ENCODE peak calls at places on chromosomes 7 and 10, in four cellular contexts. O is H9, Y is H1, K is mesendoderm. X is an unnamed sample.

GRCh38 chr7:95342029-95342428 is 17.7 kb upstream of the PON1 start:
- DNase-seq in O (no peak), Y (no peak), K (no peak), X (no peak)

GRCh38 chr7:152522551-152522950 is 86.7 kb upstream of the KMT2C start:
- DNase-seq in O (no peak), Y (no peak), K (no peak), X (no peak)

GRCh38 chr10:5317547-5318107 is 47.1 kb upstream of the UCN3 start:
- DNase-seq in O (no peak), Y (no peak), K (peak), X (peak)

GRCh38 chr10:73774637-73775036 is 7.2 kb upstream of the CHCHD1 start:
- DNase-seq in O (no peak), Y (no peak), K (peak), X (peak)

GRCh38 chr10:32211046-32211363 is 136.0 kb downstream of the EPC1 start:
- DNase-seq in O (no peak), Y (no peak), K (no peak), X (no peak)

GRCh38 chr7:27170936-27171635 is 3.0 kb downstream of the HOXA10 start:
- DNase-seq in O (peak), Y (no peak), K (peak), X (no peak)

GRCh38 chr10:130350996-130351395 is 214.8 kb downstream of the GLRX3 start:
- DNase-seq in O (no peak), Y (no peak), K (no peak), X (no peak)

GRCh38 chr7:148982596-148983219 is 45.6 kb downstream of the PDIA4 start:
- DNase-seq in O (no peak), Y (no peak), K (peak), X (peak)

GRCh38 chr7:24788075-24788474 is 30.8 kb upstream of the GSDME start:
- DNase-seq in O (no peak), Y (no peak), K (no peak), X (no peak)

GRCh38 chr10:102433619-102434046 is 1.3 kb upstream of the CUEDC2 start:
- DNase-seq in O (no peak), Y (no peak), K (no peak), X (no peak)

GRCh38 chr7:106657085-106657991 is 3.6 kb downstream of the CCDC71L start:
- DNase-seq in O (no peak), Y (no peak), K (no peak), X (peak)

GRCh38 chr7:143069912-143070500 is 17.9 kb downstream of the OR6V1 start:
- DNase-seq in O (no peak), Y (no peak), K (peak), X (no peak)

DNA sequence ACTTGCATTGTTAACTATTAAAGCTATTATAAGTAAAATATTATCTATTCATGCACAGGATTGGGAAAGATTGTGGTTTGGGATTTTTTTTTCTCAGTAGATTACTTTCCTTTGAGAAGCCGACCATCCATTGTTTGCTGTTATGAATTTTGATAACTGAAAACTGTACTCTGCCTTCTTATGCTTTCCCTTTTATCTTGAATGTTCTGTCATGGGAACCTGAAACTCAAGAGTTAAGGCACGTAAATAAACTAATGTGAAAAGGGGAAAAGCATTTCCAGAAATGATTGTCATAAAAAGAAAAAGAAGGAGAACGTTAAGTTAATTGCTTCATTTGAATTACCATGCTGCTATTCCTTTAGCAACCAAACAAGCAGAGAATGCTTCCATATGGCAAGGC is 370.7 kb downstream of the AUTS2 start:
- DNase-seq in O (no peak), Y (no peak), K (no peak), X (no peak)
- H3K56ac ChIP-seq in O (no peak), Y (no peak), K (no peak), X (no peak)

GRCh38 chr7:107846324-107846723 is 43.3 kb upstream of the SLC26A3 start:
- DNase-seq in O (no peak), Y (no peak), K (no peak), X (no peak)

GRCh38 chr7:107850671-107851070 is 40.3 kb upstream of the DLD start:
- DNase-seq in O (no peak), Y (no peak), K (no peak), X (no peak)

GRCh38 chr7:107843184-107843583 is 40.2 kb upstream of the SLC26A3 start:
- DNase-seq in O (peak), Y (no peak), K (no peak), X (no peak)

GRCh38 chr7:107850221-107850620 is 40.8 kb upstream of the DLD start:
- DNase-seq in O (no peak), Y (no peak), K (no peak), X (no peak)

GRCh38 chr7:107847168-107847835 is 43.7 kb upstream of the DLD start:
- DNase-seq in O (no peak), Y (no peak), K (no peak), X (no peak)
- H3K56ac ChIP-seq in O (no peak), Y (no peak), K (no peak), X (no peak)

GRCh38 chr10:23060918-23061317 is 34.5 kb upstream of the MSRB2 start:
- DNase-seq in O (no peak), Y (no peak), K (no peak), X (no peak)
- H3K56ac ChIP-seq in O (no peak), Y (no peak), K (peak), X (no peak)

DNA sequence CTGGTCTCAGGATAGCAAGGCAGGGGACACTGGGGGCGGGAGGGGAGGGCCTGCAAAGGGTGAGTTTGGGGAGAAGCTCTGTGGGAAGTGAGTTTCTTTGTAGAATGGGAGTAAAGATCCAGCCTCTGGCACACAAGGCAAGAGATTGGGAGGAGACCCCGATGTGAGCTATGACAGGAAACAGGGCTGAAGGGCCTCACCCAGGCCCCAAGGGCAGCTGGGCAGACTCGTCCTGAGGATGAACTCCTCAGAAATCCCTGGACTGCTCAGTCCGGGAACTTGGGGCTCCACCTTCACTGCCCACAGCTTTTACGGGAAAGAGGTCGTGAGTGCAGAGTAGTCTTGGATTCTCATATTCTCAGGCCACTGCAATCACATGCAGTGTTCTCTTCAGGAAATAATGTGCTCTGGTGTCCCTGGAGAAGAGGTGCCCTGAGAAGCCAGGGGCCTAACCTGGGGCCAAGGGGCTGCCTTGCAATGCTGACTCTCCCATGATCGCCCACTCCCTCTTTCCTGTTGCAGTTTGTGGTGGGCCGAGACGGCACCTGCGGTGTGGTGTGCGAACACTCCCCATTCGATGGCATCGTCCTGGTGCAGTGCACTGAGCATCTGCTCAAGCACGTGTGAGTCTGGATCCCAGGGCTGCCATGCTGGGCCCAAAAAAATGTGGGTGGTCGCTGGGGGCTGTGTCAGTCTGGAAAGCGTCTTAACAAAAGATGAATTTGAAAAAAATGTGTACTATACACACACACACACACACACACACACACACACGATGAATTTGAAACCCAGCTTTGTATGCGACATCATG is 31.3 kb upstream of the C10orf53 start:
- DNase-seq in O (peak), Y (no peak), K (no peak), X (no peak)
- H3K56ac ChIP-seq in O (no peak), Y (no peak), K (no peak), X (no peak)

DNA sequence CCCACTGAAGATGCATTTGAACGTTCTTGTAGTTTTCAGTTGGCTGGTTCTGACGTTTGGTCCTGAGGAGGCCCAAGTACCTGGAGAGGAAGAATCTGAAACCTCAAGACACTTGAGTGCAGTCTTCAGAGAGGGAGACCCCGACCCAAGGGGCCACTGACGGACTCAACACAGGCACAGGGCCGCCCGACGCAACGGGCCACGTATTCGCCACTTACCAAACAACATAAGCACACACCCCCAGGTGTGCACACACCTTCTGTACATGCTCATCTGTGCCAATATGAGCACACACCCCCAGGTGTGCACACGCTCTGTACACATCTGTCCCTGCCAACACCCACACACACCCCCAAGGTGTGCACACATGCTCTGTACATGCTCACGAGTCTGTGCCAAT is 68.5 kb downstream of the DIP2C start:
- DNase-seq in O (no peak), Y (no peak), K (no peak), X (no peak)
- H3K56ac ChIP-seq in O (no peak), Y (no peak), K (no peak), X (no peak)

GRCh38 chr10:33812586-33812985 is 478.1 kb upstream of the NRP1 start:
- DNase-seq in O (no peak), Y (no peak), K (no peak), X (no peak)

GRCh38 chr10:33813415-33813814 is 478.9 kb upstream of the NRP1 start:
- DNase-seq in O (no peak), Y (no peak), K (no peak), X (no peak)

GRCh38 chr10:33815776-33816175 is 481.3 kb upstream of the NRP1 start:
- DNase-seq in O (no peak), Y (no peak), K (no peak), X (no peak)

GRCh38 chr10:33810986-33811385 is 476.5 kb upstream of the NRP1 start:
- DNase-seq in O (no peak), Y (no peak), K (no peak), X (no peak)

DNA sequence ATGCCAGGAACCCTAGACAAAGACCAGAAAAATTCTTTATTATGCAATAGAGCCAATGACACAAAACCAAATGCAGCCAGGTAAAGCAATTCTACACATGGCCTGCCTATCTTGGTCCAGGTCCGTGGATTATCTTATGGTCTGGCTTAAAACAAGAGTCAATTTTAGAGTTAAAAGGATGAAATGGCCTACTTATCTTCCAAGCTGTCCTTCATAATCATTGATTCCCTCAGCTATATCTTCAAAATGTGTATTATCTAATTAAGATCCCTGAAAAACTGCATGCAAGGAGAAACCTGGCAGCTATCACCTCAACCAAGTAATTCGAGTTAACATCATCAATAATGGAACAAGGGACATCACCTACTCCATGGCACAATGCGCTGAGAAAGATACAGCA is 479.4 kb upstream of the NRP1 start:
- DNase-seq in O (no peak), Y (no peak), K (no peak), X (no peak)
- H3K56ac ChIP-seq in O (no peak), Y (no peak), K (no peak), X (no peak)

GRCh38 chr7:82599910-82600309 is 156.3 kb upstream of the CACNA2D1 start:
- DNase-seq in O (no peak), Y (no peak), K (no peak), X (no peak)
- H3K56ac ChIP-seq in O (no peak), Y (no peak), K (no peak), X (no peak)

GRCh38 chr7:16514271-16514670 is 12.4 kb upstream of the LRRC72 start:
- DNase-seq in O (no peak), Y (no peak), K (no peak), X (no peak)

GRCh38 chr7:16511314-16511713 is 15.3 kb upstream of the LRRC72 start:
- DNase-seq in O (no peak), Y (no peak), K (peak), X (no peak)

GRCh38 chr7:16514729-16515128 is 11.9 kb upstream of the LRRC72 start:
- DNase-seq in O (no peak), Y (no peak), K (no peak), X (no peak)

GRCh38 chr7:16512097-16512496 is 14.5 kb upstream of the LRRC72 start:
- DNase-seq in O (no peak), Y (no peak), K (peak), X (no peak)

DNA sequence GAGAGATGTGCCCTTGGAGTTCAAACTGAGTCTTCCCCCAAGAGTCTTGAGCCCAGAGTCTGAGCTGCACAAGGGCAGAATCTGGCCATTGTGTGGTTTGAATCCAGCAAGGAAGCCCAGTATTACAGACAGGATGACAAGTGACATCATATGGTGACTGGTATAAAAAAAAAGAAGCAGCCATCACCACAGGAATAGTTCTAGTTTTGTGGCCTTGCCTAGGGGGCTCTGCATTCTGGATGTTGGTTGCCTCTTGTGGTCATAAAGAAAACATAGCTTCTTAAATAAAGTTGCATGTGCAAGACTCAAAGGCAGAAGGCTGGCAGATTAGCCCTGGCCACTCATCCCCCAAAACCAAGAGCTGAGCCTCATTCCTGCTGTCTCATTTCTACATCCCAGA is 16.8 kb upstream of the LRRC72 start:
- DNase-seq in O (no peak), Y (no peak), K (peak), X (no peak)
- H3K56ac ChIP-seq in O (no peak), Y (no peak), K (no peak), X (no peak)

X was measured in IMR-90.